ENCODE peak calls at places on chromosomes 11 and 22, in four cellular contexts. One of them, this sample, is unnamed.

GRCh38 chr11:110251837-110252236 is 44.6 kb downstream of the RDX start:
- DNase-seq in IMR-90: peak
- DNase-seq in PC-3: peak
- DNase-seq in GM23248: peak
- DNase-seq in this sample: no peak

GRCh38 chr11:904380-904779 is 6.2 kb downstream of the CHID1 start:
- DNase-seq in IMR-90: no peak
- DNase-seq in PC-3: no peak
- DNase-seq in GM23248: no peak
- DNase-seq in this sample: no peak

GRCh38 chr11:57406337-57406904 is 16.0 kb upstream of the PRG2 start:
- DNase-seq in IMR-90: peak
- DNase-seq in PC-3: peak
- DNase-seq in GM23248: peak
- DNase-seq in this sample: peak

GRCh38 chr11:15641191-15641810 is 526.6 kb downstream of the INSC start:
- DNase-seq in IMR-90: no peak
- DNase-seq in PC-3: no peak
- DNase-seq in GM23248: no peak
- DNase-seq in this sample: no peak

GRCh38 chr22:19880786-19881569 is 26.3 kb upstream of the GNB1L start:
- DNase-seq in IMR-90: peak
- DNase-seq in PC-3: peak
- DNase-seq in GM23248: peak
- DNase-seq in this sample: peak

GRCh38 chr22:25772288-25772687 is 30.3 kb downstream of the MYO18B start:
- DNase-seq in IMR-90: no peak
- DNase-seq in PC-3: no peak
- DNase-seq in GM23248: no peak
- DNase-seq in this sample: no peak

GRCh38 chr11:7449841-7450214 is 35.5 kb upstream of the OLFML1 start:
- DNase-seq in IMR-90: no peak
- DNase-seq in PC-3: no peak
- DNase-seq in GM23248: peak
- DNase-seq in this sample: no peak

GRCh38 chr11:33733978-33734377 is 2.2 kb downstream of the CD59 start:
- DNase-seq in IMR-90: no peak
- DNase-seq in PC-3: no peak
- DNase-seq in GM23248: peak
- DNase-seq in this sample: no peak

GRCh38 chr11:130118636-130119387 is 40.8 kb upstream of the ST14 start:
- DNase-seq in IMR-90: no peak
- DNase-seq in PC-3: no peak
- DNase-seq in GM23248: no peak
- DNase-seq in this sample: no peak

GRCh38 chr11:128095459-128096096 is 491.8 kb downstream of the ETS1 start:
- DNase-seq in IMR-90: peak
- DNase-seq in PC-3: peak
- DNase-seq in GM23248: peak
- DNase-seq in this sample: peak

GRCh38 chr22:32079110-32080089 is 36.3 kb downstream of the SLC5A1 start:
- DNase-seq in IMR-90: peak
- DNase-seq in PC-3: peak
- DNase-seq in GM23248: peak
- DNase-seq in this sample: peak

GRCh38 chr22:23970201-23970641 is 3.5 kb downstream of the DDTL start:
- DNase-seq in IMR-90: no peak
- DNase-seq in PC-3: no peak
- DNase-seq in GM23248: no peak
- DNase-seq in this sample: no peak

GRCh38 chr11:108906826-108907225 is 242.0 kb downstream of the DDX10 start:
- DNase-seq in IMR-90: peak
- DNase-seq in PC-3: peak
- DNase-seq in GM23248: peak
- DNase-seq in this sample: no peak

GRCh38 chr11:128260398-128260797 is 327.0 kb downstream of the ETS1 start:
- DNase-seq in IMR-90: no peak
- DNase-seq in PC-3: no peak
- DNase-seq in GM23248: no peak
- DNase-seq in this sample: no peak

GRCh38 chr22:50503475-50504145 is 3.9 kb downstream of the LMF2 start:
- DNase-seq in IMR-90: no peak
- DNase-seq in PC-3: no peak
- DNase-seq in GM23248: no peak
- DNase-seq in this sample: no peak

GRCh38 chr11:45252877-45253276 is 33.3 kb downstream of the SYT13 start:
- DNase-seq in IMR-90: no peak
- DNase-seq in PC-3: no peak
- DNase-seq in GM23248: peak
- DNase-seq in this sample: no peak

GRCh38 chr11:73528877-73529530 is 68.9 kb downstream of the FAM168A start:
- DNase-seq in IMR-90: no peak
- DNase-seq in PC-3: no peak
- DNase-seq in GM23248: no peak
- DNase-seq in this sample: no peak
- H3K4me3 ChIP-seq in IMR-90: no peak
- H3K4me3 ChIP-seq in PC-3: no peak
- H3K4me3 ChIP-seq in GM23248: peak
- H3K4me3 ChIP-seq in this sample: no peak

DNA sequence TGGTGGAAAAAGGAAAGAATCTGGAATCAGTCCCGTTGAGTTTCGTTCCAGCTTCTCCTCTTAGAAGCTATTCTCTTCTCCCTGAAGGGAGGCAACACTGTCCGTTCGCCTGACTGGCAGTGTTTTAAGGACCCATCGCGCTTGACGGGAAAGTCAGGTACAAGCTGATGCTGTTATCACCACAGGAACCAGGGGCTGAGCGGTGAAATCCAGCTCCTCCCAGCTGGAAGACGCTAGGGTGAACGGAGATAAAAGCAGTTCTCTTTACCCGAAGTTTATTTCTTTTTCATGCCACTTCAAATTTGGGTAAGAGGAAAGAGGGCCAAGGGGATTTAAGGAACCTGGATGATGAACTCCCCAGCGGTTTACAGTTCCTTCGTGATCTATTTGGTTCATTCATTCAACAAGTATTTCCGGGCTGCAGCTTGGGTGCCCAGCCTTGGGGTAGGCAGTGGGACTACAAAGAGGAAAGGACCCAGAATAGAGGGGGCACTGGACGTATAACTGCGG is 551 bp upstream of the DEUP1 start:
- DNase-seq in IMR-90: no peak
- DNase-seq in PC-3: no peak
- DNase-seq in GM23248: peak
- DNase-seq in this sample: peak
- H3K4me3 ChIP-seq in IMR-90: no peak
- H3K4me3 ChIP-seq in PC-3: peak
- H3K4me3 ChIP-seq in GM23248: peak
- H3K4me3 ChIP-seq in this sample: peak

DNA sequence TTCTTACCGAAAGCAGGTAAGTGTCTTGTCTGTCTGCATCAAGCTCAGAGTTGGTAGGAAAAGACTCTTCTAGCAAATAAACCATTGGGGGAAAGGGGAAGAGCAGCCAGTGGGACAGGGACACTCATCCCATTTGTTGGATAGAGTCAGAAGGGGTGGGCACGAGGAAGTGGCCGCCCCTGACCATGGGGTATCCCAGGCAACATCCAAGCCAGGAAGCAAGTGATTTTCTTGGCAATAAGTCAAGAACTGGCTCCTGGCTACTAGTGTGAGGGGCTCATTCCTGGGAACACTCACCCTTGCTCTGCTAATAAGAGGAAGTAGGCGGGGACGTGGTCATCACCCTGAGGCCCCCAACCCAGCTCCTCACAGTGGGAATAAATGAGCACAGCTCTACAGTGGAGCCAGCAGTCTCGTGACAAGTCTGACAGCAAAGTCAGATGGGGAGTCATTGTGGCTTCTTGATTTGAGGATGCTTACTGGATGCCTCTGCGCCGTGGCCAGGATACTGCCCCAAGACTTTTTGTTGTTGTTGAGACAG is 6.7 kb downstream of the SLC25A18 start:
- DNase-seq in IMR-90: peak
- DNase-seq in PC-3: peak
- DNase-seq in GM23248: peak
- DNase-seq in this sample: no peak
- H3K4me3 ChIP-seq in IMR-90: no peak
- H3K4me3 ChIP-seq in PC-3: peak
- H3K4me3 ChIP-seq in GM23248: no peak
- H3K4me3 ChIP-seq in this sample: no peak

GRCh38 chr11:3014314-3014938 is 22.3 kb upstream of the NAP1L4 start:
- DNase-seq in IMR-90: no peak
- DNase-seq in PC-3: no peak
- DNase-seq in GM23248: no peak
- DNase-seq in this sample: no peak
- H3K4me3 ChIP-seq in IMR-90: no peak
- H3K4me3 ChIP-seq in PC-3: no peak
- H3K4me3 ChIP-seq in GM23248: no peak
- H3K4me3 ChIP-seq in this sample: no peak

GRCh38 chr11:36361472-36361871 is 65.4 kb downstream of the PRR5L start:
- DNase-seq in IMR-90: no peak
- DNase-seq in PC-3: peak
- DNase-seq in GM23248: peak
- DNase-seq in this sample: no peak

GRCh38 chr11:36360318-36360717 is 64.2 kb downstream of the PRR5L start:
- DNase-seq in IMR-90: no peak
- DNase-seq in PC-3: no peak
- DNase-seq in GM23248: no peak
- DNase-seq in this sample: no peak

GRCh38 chr11:36362902-36363301 is 66.8 kb downstream of the PRR5L start:
- DNase-seq in IMR-90: peak
- DNase-seq in PC-3: no peak
- DNase-seq in GM23248: peak
- DNase-seq in this sample: peak

GRCh38 chr11:36360833-36361232 is 64.7 kb downstream of the PRR5L start:
- DNase-seq in IMR-90: no peak
- DNase-seq in PC-3: no peak
- DNase-seq in GM23248: no peak
- DNase-seq in this sample: no peak

DNA sequence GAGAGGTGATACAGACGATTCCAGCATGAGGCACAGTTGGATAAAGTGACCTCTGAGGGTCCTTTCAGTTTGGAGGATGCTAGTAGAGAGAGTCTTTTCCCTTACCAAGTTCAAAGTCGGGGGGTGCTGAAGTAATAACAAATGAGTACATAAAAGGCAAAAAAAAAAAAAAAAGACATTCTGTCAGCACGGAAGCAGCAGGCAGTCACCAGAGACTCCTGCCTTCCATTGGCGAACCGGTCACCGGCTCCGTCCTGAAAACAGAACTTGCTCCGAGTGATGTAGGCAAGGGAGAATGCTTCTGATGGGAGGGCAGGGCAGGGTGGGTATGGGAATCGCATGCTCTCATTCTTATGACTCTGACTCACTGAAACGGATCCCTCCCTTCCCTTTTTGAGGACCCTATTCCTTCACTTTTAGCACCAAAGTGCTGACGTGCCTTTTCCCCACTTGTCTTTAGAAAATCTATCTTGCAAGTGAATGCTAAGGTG is 65.9 kb downstream of the PRR5L start:
- DNase-seq in IMR-90: peak
- DNase-seq in PC-3: peak
- DNase-seq in GM23248: peak
- DNase-seq in this sample: peak
- H3K4me3 ChIP-seq in IMR-90: peak
- H3K4me3 ChIP-seq in PC-3: peak
- H3K4me3 ChIP-seq in GM23248: peak
- H3K4me3 ChIP-seq in this sample: no peak

GRCh38 chr11:115194798-115195101 is 309.5 kb downstream of the CADM1 start:
- DNase-seq in IMR-90: peak
- DNase-seq in PC-3: no peak
- DNase-seq in GM23248: peak
- DNase-seq in this sample: no peak

GRCh38 chr11:115197433-115197832 is 306.8 kb downstream of the CADM1 start:
- DNase-seq in IMR-90: peak
- DNase-seq in PC-3: no peak
- DNase-seq in GM23248: no peak
- DNase-seq in this sample: no peak

GRCh38 chr11:115191761-115192160 is 312.5 kb downstream of the CADM1 start:
- DNase-seq in IMR-90: peak
- DNase-seq in PC-3: no peak
- DNase-seq in GM23248: peak
- DNase-seq in this sample: no peak

GRCh38 chr11:115197031-115197430 is 307.2 kb downstream of the CADM1 start:
- DNase-seq in IMR-90: no peak
- DNase-seq in PC-3: no peak
- DNase-seq in GM23248: no peak
- DNase-seq in this sample: no peak

DNA sequence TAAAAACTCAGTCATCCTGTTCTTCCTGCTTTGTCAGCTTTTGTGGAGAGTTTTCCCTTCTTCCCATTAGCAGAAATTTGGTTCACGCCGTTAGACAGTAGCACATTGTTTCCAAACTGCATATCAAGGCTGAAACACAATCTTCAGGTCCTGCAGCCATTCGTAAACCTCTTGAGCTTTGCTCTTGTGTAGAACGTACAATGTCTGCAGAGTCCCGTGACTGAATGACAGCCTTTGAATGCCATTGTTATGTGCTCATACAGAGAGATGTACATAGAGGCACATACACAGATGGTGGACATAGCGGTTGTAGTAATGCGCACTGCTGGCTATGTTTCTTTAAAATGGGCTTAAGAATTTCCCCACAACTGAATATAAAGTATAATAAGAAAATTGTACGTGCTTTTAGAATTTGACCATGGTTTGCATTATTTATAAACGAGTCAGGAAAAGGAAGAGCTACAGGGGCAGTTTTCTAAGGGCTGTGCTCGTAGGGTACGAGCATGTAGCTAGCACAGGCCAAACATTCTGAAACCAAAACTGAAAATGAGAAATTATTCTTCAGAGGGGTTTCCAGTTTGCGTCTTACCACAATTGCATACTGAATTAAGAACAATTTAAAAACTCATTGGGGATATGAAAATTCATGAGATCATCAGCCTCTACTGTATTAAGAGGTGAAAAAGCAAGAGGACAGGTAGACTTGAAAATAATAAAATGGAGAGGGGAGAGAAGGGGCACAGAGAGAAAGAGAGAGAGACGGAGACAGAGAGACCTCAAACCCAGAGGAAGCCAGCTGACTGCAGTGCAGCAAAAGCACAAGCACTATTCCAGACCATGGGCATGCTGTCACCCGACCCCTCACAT is 310.1 kb downstream of the CADM1 start:
- DNase-seq in IMR-90: no peak
- DNase-seq in PC-3: no peak
- DNase-seq in GM23248: no peak
- DNase-seq in this sample: peak
- H3K4me3 ChIP-seq in IMR-90: no peak
- H3K4me3 ChIP-seq in PC-3: no peak
- H3K4me3 ChIP-seq in GM23248: no peak
- H3K4me3 ChIP-seq in this sample: peak

GRCh38 chr11:86372586-86372985 is 2.1 kb upstream of the CCDC81 start:
- DNase-seq in IMR-90: no peak
- DNase-seq in PC-3: no peak
- DNase-seq in GM23248: no peak
- DNase-seq in this sample: no peak

GRCh38 chr11:86374586-86374985 is at the start of gene CCDC81:
- DNase-seq in IMR-90: no peak
- DNase-seq in PC-3: no peak
- DNase-seq in GM23248: peak
- DNase-seq in this sample: no peak

GRCh38 chr11:86370922-86371614 is 3.6 kb upstream of the CCDC81 start:
- DNase-seq in IMR-90: peak
- DNase-seq in PC-3: peak
- DNase-seq in GM23248: peak
- DNase-seq in this sample: peak

GRCh38 chr11:86377972-86378371 is 3.3 kb downstream of the CCDC81 start:
- DNase-seq in IMR-90: no peak
- DNase-seq in PC-3: peak
- DNase-seq in GM23248: no peak
- DNase-seq in this sample: no peak

GRCh38 chr11:86374121-86374520 is 566 bp upstream of the CCDC81 start:
- DNase-seq in IMR-90: no peak
- DNase-seq in PC-3: no peak
- DNase-seq in GM23248: no peak
- DNase-seq in this sample: no peak
- H3K4me3 ChIP-seq in IMR-90: no peak
- H3K4me3 ChIP-seq in PC-3: no peak
- H3K4me3 ChIP-seq in GM23248: peak
- H3K4me3 ChIP-seq in this sample: no peak